ENCODE peak calls at places on chromosomes 12 and 14, in eight cellular contexts. One of them, this sample, is unnamed. For H3K9me3, the result is how much of the 10 kb centered on the place peaks cover.

GRCh38 chr12:6766651-6767300 is 613 bp downstream of the PTMS start:
- DNase-seq in transverse colon: peak
- DNase-seq in A549: peak
- DNase-seq in ovary: peak
- DNase-seq in CD8-positive, alpha-beta T cell: peak
- DNase-seq in heart left ventricle: peak
- DNase-seq in hepatocyte: peak
- DNase-seq in uterus: peak
- DNase-seq in this sample: no peak

GRCh38 chr12:8033153-8034044 is 883 bp downstream of the FOXJ2 start:
- DNase-seq in ovary: peak
- DNase-seq in A549: peak
- DNase-seq in heart left ventricle: peak
- DNase-seq in hepatocyte: peak
- DNase-seq in uterus: peak
- DNase-seq in CD8-positive, alpha-beta T cell: no peak
- DNase-seq in transverse colon: peak
- DNase-seq in this sample: no peak

GRCh38 chr12:118537481-118537917 is 161.1 kb downstream of the SUDS3 start:
- DNase-seq in CD8-positive, alpha-beta T cell: no peak
- DNase-seq in heart left ventricle: peak
- DNase-seq in transverse colon: peak
- DNase-seq in ovary: no peak
- DNase-seq in hepatocyte: no peak
- DNase-seq in A549: no peak
- DNase-seq in uterus: no peak
- DNase-seq in this sample: no peak

GRCh38 chr12:106211973-106212372 is 35.8 kb downstream of the CKAP4 start:
- DNase-seq in hepatocyte: no peak
- DNase-seq in uterus: no peak
- DNase-seq in A549: no peak
- DNase-seq in CD8-positive, alpha-beta T cell: no peak
- DNase-seq in heart left ventricle: no peak
- DNase-seq in transverse colon: no peak
- DNase-seq in ovary: no peak
- DNase-seq in this sample: no peak

GRCh38 chr12:67430708-67431335 is 161.7 kb downstream of the CAND1 start:
- DNase-seq in A549: no peak
- DNase-seq in transverse colon: no peak
- DNase-seq in heart left ventricle: peak
- DNase-seq in CD8-positive, alpha-beta T cell: no peak
- DNase-seq in uterus: peak
- DNase-seq in hepatocyte: no peak
- DNase-seq in ovary: peak
- DNase-seq in this sample: no peak

GRCh38 chr14:94474581-94475031 is 1.4 kb downstream of the SERPINA9 start:
- DNase-seq in transverse colon: no peak
- DNase-seq in hepatocyte: no peak
- DNase-seq in A549: no peak
- DNase-seq in heart left ventricle: no peak
- DNase-seq in CD8-positive, alpha-beta T cell: no peak
- DNase-seq in ovary: no peak
- DNase-seq in uterus: no peak
- DNase-seq in this sample: no peak

GRCh38 chr12:120534203-120534702 is at the start of gene RNF10:
- DNase-seq in A549: peak
- DNase-seq in uterus: peak
- DNase-seq in heart left ventricle: peak
- DNase-seq in ovary: peak
- DNase-seq in transverse colon: peak
- DNase-seq in hepatocyte: peak
- DNase-seq in CD8-positive, alpha-beta T cell: peak
- DNase-seq in this sample: peak

GRCh38 chr12:44459569-44459968 is 416.5 kb downstream of the NELL2 start:
- DNase-seq in transverse colon: no peak
- DNase-seq in hepatocyte: no peak
- DNase-seq in uterus: no peak
- DNase-seq in heart left ventricle: no peak
- DNase-seq in A549: no peak
- DNase-seq in ovary: no peak
- DNase-seq in CD8-positive, alpha-beta T cell: no peak
- DNase-seq in this sample: no peak

GRCh38 chr14:71538949-71539659 is 393.1 kb upstream of the RGS6 start:
- DNase-seq in hepatocyte: no peak
- DNase-seq in heart left ventricle: no peak
- DNase-seq in transverse colon: no peak
- DNase-seq in ovary: no peak
- DNase-seq in uterus: no peak
- DNase-seq in A549: no peak
- DNase-seq in CD8-positive, alpha-beta T cell: no peak
- DNase-seq in this sample: no peak

GRCh38 chr14:81153187-81153586 is 67.6 kb downstream of the GTF2A1 start:
- DNase-seq in CD8-positive, alpha-beta T cell: no peak
- DNase-seq in uterus: no peak
- DNase-seq in transverse colon: no peak
- DNase-seq in ovary: no peak
- DNase-seq in A549: no peak
- DNase-seq in hepatocyte: no peak
- DNase-seq in heart left ventricle: no peak
- DNase-seq in this sample: no peak

GRCh38 chr12:111578276-111578970 is 20.7 kb downstream of the ATXN2 start:
- DNase-seq in heart left ventricle: no peak
- DNase-seq in CD8-positive, alpha-beta T cell: no peak
- DNase-seq in uterus: no peak
- DNase-seq in hepatocyte: peak
- DNase-seq in ovary: no peak
- DNase-seq in A549: peak
- DNase-seq in transverse colon: no peak
- DNase-seq in this sample: peak

GRCh38 chr12:570949-571794 is 92.1 kb downstream of the NINJ2 start:
- DNase-seq in uterus: peak
- DNase-seq in CD8-positive, alpha-beta T cell: no peak
- DNase-seq in A549: peak
- DNase-seq in hepatocyte: peak
- DNase-seq in transverse colon: peak
- DNase-seq in ovary: peak
- DNase-seq in heart left ventricle: peak
- DNase-seq in this sample: peak

GRCh38 chr12:45974883-45975282 is 15.5 kb downstream of the SCAF11 start:
- DNase-seq in A549: no peak
- DNase-seq in ovary: no peak
- DNase-seq in heart left ventricle: no peak
- DNase-seq in uterus: no peak
- DNase-seq in hepatocyte: no peak
- DNase-seq in transverse colon: no peak
- DNase-seq in CD8-positive, alpha-beta T cell: no peak
- DNase-seq in this sample: no peak

GRCh38 chr14:79278798-79279644 is 932.3 kb downstream of the DIO2 start:
- DNase-seq in ovary: peak
- DNase-seq in hepatocyte: peak
- DNase-seq in A549: peak
- DNase-seq in uterus: peak
- DNase-seq in heart left ventricle: peak
- DNase-seq in CD8-positive, alpha-beta T cell: no peak
- DNase-seq in transverse colon: peak
- DNase-seq in this sample: peak

GRCh38 chr12:96425973-96426372 is 25.7 kb upstream of the CDK17 start:
- DNase-seq in ovary: no peak
- DNase-seq in A549: no peak
- DNase-seq in CD8-positive, alpha-beta T cell: no peak
- DNase-seq in hepatocyte: no peak
- DNase-seq in uterus: no peak
- DNase-seq in transverse colon: no peak
- DNase-seq in heart left ventricle: no peak
- DNase-seq in this sample: peak

GRCh38 chr12:58029260-58029659 is 87.9 kb downstream of the ATP23 start:
- DNase-seq in ovary: no peak
- DNase-seq in transverse colon: no peak
- DNase-seq in CD8-positive, alpha-beta T cell: no peak
- DNase-seq in uterus: no peak
- DNase-seq in hepatocyte: no peak
- DNase-seq in A549: no peak
- DNase-seq in heart left ventricle: no peak
- DNase-seq in this sample: no peak
- H3K9me3 ChIP-seq in ovary: under half
- H3K9me3 ChIP-seq in transverse colon: under half
- H3K9me3 ChIP-seq in CD8-positive, alpha-beta T cell: under half
- H3K9me3 ChIP-seq in uterus: under half
- H3K9me3 ChIP-seq in hepatocyte: under half
- H3K9me3 ChIP-seq in A549: under half
- H3K9me3 ChIP-seq in heart left ventricle: under half
- H3K9me3 ChIP-seq in this sample: under half

DNA sequence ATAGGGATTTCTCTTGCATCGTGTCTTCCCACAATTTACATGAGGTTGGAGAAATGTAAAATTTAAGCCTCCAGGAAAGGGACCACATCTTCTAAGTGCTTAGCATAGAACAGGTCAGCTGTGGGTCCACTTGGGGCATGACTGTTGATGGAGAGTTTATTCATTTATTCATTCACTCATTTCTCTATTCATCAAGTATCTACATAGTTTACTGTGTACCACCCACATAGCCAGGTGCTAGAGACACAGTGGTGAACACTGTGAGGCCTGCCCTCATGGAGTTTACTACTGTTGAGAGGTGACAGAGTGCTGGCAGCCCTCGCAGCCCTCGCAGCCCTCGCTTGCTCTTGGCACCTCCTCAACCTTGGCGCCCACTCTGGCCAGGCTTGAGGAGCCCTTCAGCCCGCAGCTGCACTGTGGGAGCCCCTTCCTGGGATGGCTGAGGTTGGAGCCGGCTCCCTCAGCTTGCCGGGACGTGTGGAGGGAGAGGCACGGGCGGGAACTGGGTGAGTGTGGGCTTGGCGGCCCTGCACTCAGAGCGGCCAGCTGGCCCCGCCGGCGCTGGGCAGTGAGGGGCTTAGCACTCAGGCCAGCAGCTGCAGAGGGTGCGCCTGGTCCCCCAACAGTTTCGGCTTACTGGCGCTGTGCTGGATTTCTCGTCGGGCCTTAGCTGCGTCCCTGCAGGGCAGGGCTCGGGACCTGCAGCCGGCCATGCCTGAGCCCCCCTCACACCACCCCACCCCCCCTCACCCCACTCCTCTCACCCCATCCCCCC is 1.7 kb upstream of the JPH4 start:
- DNase-seq in transverse colon: no peak
- DNase-seq in ovary: no peak
- DNase-seq in CD8-positive, alpha-beta T cell: no peak
- DNase-seq in uterus: no peak
- DNase-seq in hepatocyte: peak
- DNase-seq in A549: no peak
- DNase-seq in heart left ventricle: no peak
- DNase-seq in this sample: no peak
- TF ChIP-seq CTCF in transverse colon: no peak
- TF ChIP-seq CTCF in ovary: no peak
- TF ChIP-seq CTCF in CD8-positive, alpha-beta T cell: no peak
- TF ChIP-seq CTCF in uterus: no peak
- TF ChIP-seq CTCF in hepatocyte: no peak
- TF ChIP-seq CTCF in A549: no peak
- TF ChIP-seq CTCF in heart left ventricle: no peak
- TF ChIP-seq CTCF in this sample: no peak

GRCh38 chr12:133145981-133146380 is 15.6 kb downstream of the ZNF10 start:
- DNase-seq in uterus: no peak
- DNase-seq in ovary: no peak
- DNase-seq in heart left ventricle: no peak
- DNase-seq in A549: no peak
- DNase-seq in hepatocyte: no peak
- DNase-seq in CD8-positive, alpha-beta T cell: no peak
- DNase-seq in transverse colon: no peak
- DNase-seq in this sample: no peak
- H3K9me3 ChIP-seq in uterus: under half
- H3K9me3 ChIP-seq in ovary: half or more
- H3K9me3 ChIP-seq in heart left ventricle: under half
- H3K9me3 ChIP-seq in A549: half or more
- H3K9me3 ChIP-seq in hepatocyte: under half
- H3K9me3 ChIP-seq in CD8-positive, alpha-beta T cell: under half
- H3K9me3 ChIP-seq in transverse colon: half or more
- H3K9me3 ChIP-seq in this sample: under half

GRCh38 chr12:23217158-23217557 is 592.2 kb downstream of the ETNK1 start:
- DNase-seq in hepatocyte: no peak
- DNase-seq in CD8-positive, alpha-beta T cell: no peak
- DNase-seq in uterus: no peak
- DNase-seq in ovary: no peak
- DNase-seq in A549: no peak
- DNase-seq in heart left ventricle: no peak
- DNase-seq in transverse colon: no peak
- DNase-seq in this sample: no peak
- TF ChIP-seq CTCF in hepatocyte: peak
- TF ChIP-seq CTCF in CD8-positive, alpha-beta T cell: no peak
- TF ChIP-seq CTCF in uterus: no peak
- TF ChIP-seq CTCF in ovary: no peak
- TF ChIP-seq CTCF in A549: no peak
- TF ChIP-seq CTCF in heart left ventricle: no peak
- TF ChIP-seq CTCF in transverse colon: no peak
- TF ChIP-seq CTCF in this sample: no peak

DNA sequence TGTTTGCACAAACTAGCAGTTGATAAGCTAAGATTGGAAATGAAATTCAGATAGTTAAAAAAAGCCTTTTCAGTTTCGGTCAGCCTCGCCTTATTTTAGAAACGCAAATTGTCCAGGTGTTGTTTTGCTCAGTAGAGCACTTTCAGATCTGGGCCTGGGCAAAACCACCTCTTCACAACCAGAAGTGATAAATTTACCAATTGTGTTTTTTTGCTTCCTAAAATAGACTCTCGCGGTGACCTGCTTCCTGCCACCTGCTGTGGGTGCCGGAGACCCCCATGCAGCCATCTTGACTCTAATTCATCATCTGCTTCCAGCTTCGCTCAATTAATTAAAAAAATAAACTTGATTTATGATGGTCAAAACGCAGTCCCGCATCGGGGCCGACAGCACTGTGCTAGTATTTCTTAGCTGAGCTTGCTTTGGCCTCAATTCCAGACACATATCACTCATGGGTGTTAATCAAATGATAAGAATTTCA is 335.6 kb downstream of the TMEM121 start:
- DNase-seq in ovary: no peak
- DNase-seq in CD8-positive, alpha-beta T cell: peak
- DNase-seq in uterus: no peak
- DNase-seq in hepatocyte: no peak
- DNase-seq in transverse colon: peak
- DNase-seq in A549: no peak
- DNase-seq in heart left ventricle: no peak
- DNase-seq in this sample: no peak
- H3K9me3 ChIP-seq in ovary: under half
- H3K9me3 ChIP-seq in CD8-positive, alpha-beta T cell: under half
- H3K9me3 ChIP-seq in uterus: under half
- H3K9me3 ChIP-seq in hepatocyte: under half
- H3K9me3 ChIP-seq in transverse colon: under half
- H3K9me3 ChIP-seq in A549: under half
- H3K9me3 ChIP-seq in heart left ventricle: under half
- H3K9me3 ChIP-seq in this sample: half or more

DNA sequence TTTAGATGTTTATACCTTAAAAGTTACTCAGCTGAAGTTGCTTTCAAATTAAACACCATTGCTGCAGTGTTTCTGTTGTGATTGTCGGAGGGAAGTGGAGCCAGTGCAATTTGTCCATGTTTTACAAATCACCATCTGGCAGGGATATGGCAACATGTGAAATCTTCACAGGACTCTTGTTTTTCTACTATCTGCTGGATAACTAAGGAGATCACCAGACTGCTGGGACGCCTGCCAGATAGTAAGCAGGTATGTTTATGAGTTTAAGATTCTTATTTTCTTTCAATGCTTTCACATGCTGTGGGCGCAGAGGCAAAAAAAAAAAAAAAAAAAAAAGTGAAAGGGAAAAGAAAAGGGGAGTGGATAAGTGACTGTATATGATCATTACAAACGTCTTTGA is 100.3 kb upstream of the SOX5 start:
- DNase-seq in heart left ventricle: no peak
- DNase-seq in ovary: no peak
- DNase-seq in uterus: no peak
- DNase-seq in A549: no peak
- DNase-seq in transverse colon: no peak
- DNase-seq in hepatocyte: peak
- DNase-seq in CD8-positive, alpha-beta T cell: no peak
- DNase-seq in this sample: no peak
- TF ChIP-seq CTCF in heart left ventricle: no peak
- TF ChIP-seq CTCF in ovary: no peak
- TF ChIP-seq CTCF in uterus: no peak
- TF ChIP-seq CTCF in A549: no peak
- TF ChIP-seq CTCF in transverse colon: no peak
- TF ChIP-seq CTCF in hepatocyte: no peak
- TF ChIP-seq CTCF in CD8-positive, alpha-beta T cell: no peak
- TF ChIP-seq CTCF in this sample: no peak

This sample was measured in AG04450.